ENCODE peak calls at places on chromosomes 11 and 22, in four cellular contexts. N is A172; B is hippocampal formation; S is activated T-cell treated with anti-CD3 and anti-CD28 coated beads, Interleukin-2, amount 50 U/mL, for 48 hours. V is an unnamed sample.

GRCh38 chr11:8230921-8231847 is 32.5 kb downstream of the LMO1 start:
- DNase-seq in N (no peak), B (no peak), S (no peak), V (no peak)

GRCh38 chr11:99614353-99614752 is 593.6 kb downstream of the CNTN5 start:
- DNase-seq in N (no peak), B (no peak), S (no peak), V (no peak)

GRCh38 chr22:19357270-19358105 is 66.0 kb upstream of the CLTCL1 start:
- DNase-seq in N (no peak), B (peak), S (no peak), V (no peak)

GRCh38 chr11:119056397-119056999 is 507 bp downstream of the HYOU1 start:
- DNase-seq in N (no peak), B (no peak), S (no peak), V (peak)

GRCh38 chr22:50274311-50274710 is 4.1 kb upstream of the MAPK11 start:
- DNase-seq in N (no peak), B (peak), S (peak), V (peak)

GRCh38 chr11:85718991-85719807 is 33.2 kb upstream of the CCDC89 start:
- DNase-seq in N (peak), B (peak), S (no peak), V (no peak)

GRCh38 chr22:36369004-36369921 is 18.5 kb downstream of the MYH9 start:
- DNase-seq in N (no peak), B (no peak), S (peak), V (no peak)

GRCh38 chr11:6682591-6682935 is 577 bp downstream of the MRPL17 start:
- DNase-seq in N (no peak), B (no peak), S (no peak), V (no peak)

GRCh38 chr11:61652135-61652534 is 28.1 kb upstream of the DAGLA start:
- DNase-seq in N (no peak), B (no peak), S (no peak), V (no peak)

GRCh38 chr11:80156062-80156461 is 715.2 kb upstream of the TENM4 start:
- DNase-seq in N (no peak), B (no peak), S (no peak), V (no peak)

GRCh38 chr11:120400564-120401364 is 64.6 kb downstream of the ARHGEF12 start:
- DNase-seq in N (peak), B (no peak), S (no peak), V (no peak)

GRCh38 chr22:46272196-46272595 is 4.4 kb downstream of the TTC38 start:
- DNase-seq in N (no peak), B (no peak), S (no peak), V (no peak)

GRCh38 chr11:7927635-7928034 is 3.4 kb downstream of the OR10A6 start:
- DNase-seq in N (peak), B (no peak), S (no peak), V (no peak)

GRCh38 chr11:36092314-36093030 is 148.6 kb downstream of the LDLRAD3 start:
- DNase-seq in N (no peak), B (no peak), S (no peak), V (no peak)

GRCh38 chr11:37141707-37142106 is 543.7 kb upstream of the RAG2 start:
- DNase-seq in N (no peak), B (no peak), S (no peak), V (no peak)

GRCh38 chr11:66002648-66003225 is 434 bp downstream of the BANF1 start:
- DNase-seq in N (no peak), B (peak), S (no peak), V (peak)

GRCh38 chr11:123478352-123478986 is 48.4 kb downstream of the GRAMD1B start:
- DNase-seq in N (peak), B (peak), S (peak), V (no peak)

GRCh38 chr11:67640021-67640757 is 626 bp upstream of the TBX10 start:
- DNase-seq in N (peak), B (peak), S (peak), V (peak)

GRCh38 chr22:20751185-20751851 is 22.6 kb upstream of the SERPIND1 start:
- DNase-seq in N (no peak), B (peak), S (no peak), V (no peak)

GRCh38 chr11:20367313-20367948 is 3.9 kb downstream of the HTATIP2 start:
- DNase-seq in N (peak), B (peak), S (peak), V (no peak)

GRCh38 chr11:115691030-115691429 is 186.8 kb upstream of the CADM1 start:
- DNase-seq in N (no peak), B (no peak), S (no peak), V (no peak)

GRCh38 chr22:36405671-36406070 is 17.9 kb upstream of the MYH9 start:
- DNase-seq in N (no peak), B (no peak), S (peak), V (no peak)

GRCh38 chr22:35561796-35562526 is 21.3 kb downstream of the RASD2 start:
- DNase-seq in N (peak), B (no peak), S (no peak), V (no peak)

GRCh38 chr11:32032052-32032451 is 58.8 kb upstream of the RCN1 start:
- DNase-seq in N (no peak), B (no peak), S (no peak), V (no peak)

GRCh38 chr22:39306456-39307361 is 12.7 kb downstream of the RPL3 start:
- DNase-seq in N (no peak), B (no peak), S (peak), V (peak)

GRCh38 chr11:1083621-1084551 is 9.2 kb downstream of the MUC2 start:
- DNase-seq in N (no peak), B (no peak), S (no peak), V (no peak)

GRCh38 chr11:79482800-79483199 is 42.0 kb upstream of the TENM4 start:
- DNase-seq in N (no peak), B (peak), S (no peak), V (peak)

GRCh38 chr11:112085822-112086421 is 634 bp downstream of the TIMM8B start:
- DNase-seq in N (peak), B (no peak), S (peak), V (peak)